ENCODE peak calls at places on chromosome 2, in seven cellular contexts. B is fibroblast of mammary gland, S is spleen, X is transverse colon, K is upper lobe of left lung, Q is AG04450, P is ovary. N is an unnamed sample.

GRCh38 chr2:176516051-176516601 is 246.9 kb downstream of the MTX2 start:
- DNase-seq in B (no peak), S (no peak), X (no peak), K (no peak), Q (no peak), P (no peak), N (no peak)

GRCh38 chr2:71923887-71924533 is 223.7 kb downstream of the CYP26B1 start:
- DNase-seq in B (peak), S (no peak), X (peak), K (no peak), Q (peak), P (peak), N (no peak)

GRCh38 chr2:33153008-33153407 is 206.3 kb downstream of the LTBP1 start:
- DNase-seq in B (peak), S (no peak), X (no peak), K (no peak), Q (no peak), P (no peak), N (peak)

GRCh38 chr2:69490486-69490885 is 53.3 kb upstream of the NFU1 start:
- DNase-seq in B (no peak), S (no peak), X (no peak), K (no peak), Q (no peak), P (no peak), N (no peak)

GRCh38 chr2:229071292-229071976 is 199.7 kb downstream of the PID1 start:
- DNase-seq in B (peak), S (no peak), X (no peak), K (no peak), Q (no peak), P (no peak), N (peak)

GRCh38 chr2:121220995-121221394 is 64.0 kb downstream of the TFCP2L1 start:
- DNase-seq in B (peak), S (no peak), X (no peak), K (no peak), Q (no peak), P (no peak), N (peak)

GRCh38 chr2:161576421-161576820 is 47.8 kb upstream of the SLC4A10 start:
- DNase-seq in B (peak), S (no peak), X (no peak), K (no peak), Q (no peak), P (no peak), N (no peak)

GRCh38 chr2:4914551-4914950 is 777.6 kb upstream of the SOX11 start:
- DNase-seq in B (peak), S (no peak), X (no peak), K (no peak), Q (no peak), P (no peak), N (no peak)

GRCh38 chr2:8089596-8089995 is 592.3 kb upstream of the ID2 start:
- DNase-seq in B (peak), S (no peak), X (no peak), K (no peak), Q (peak), P (no peak), N (peak)

GRCh38 chr2:20567159-20567925 is 83.6 kb downstream of the HS1BP3 start:
- DNase-seq in B (no peak), S (no peak), X (no peak), K (no peak), Q (no peak), P (no peak), N (no peak)

GRCh38 chr2:149645391-149645790 is 57.8 kb upstream of the MMADHC start:
- DNase-seq in B (peak), S (no peak), X (no peak), K (no peak), Q (no peak), P (no peak), N (peak)

GRCh38 chr2:14633451-14634211 is 1.1 kb downstream of the LRATD1 start:
- DNase-seq in B (no peak), S (no peak), X (peak), K (peak), Q (no peak), P (peak), N (peak)

GRCh38 chr2:237774811-237775553 is 23.6 kb upstream of the RBM44 start:
- DNase-seq in B (peak), S (no peak), X (peak), K (peak), Q (no peak), P (no peak), N (peak)

GRCh38 chr2:120809151-120809550 is 73.5 kb downstream of the GLI2 start:
- DNase-seq in B (no peak), S (no peak), X (no peak), K (no peak), Q (no peak), P (no peak), N (no peak)

GRCh38 chr2:108920686-108921085 is 68.3 kb downstream of the EDAR start:
- DNase-seq in B (no peak), S (no peak), X (no peak), K (no peak), Q (no peak), P (no peak), N (no peak)

GRCh38 chr2:157336137-157336721 is 10.6 kb upstream of the ERMN start:
- DNase-seq in B (peak), S (no peak), X (peak), K (no peak), Q (no peak), P (no peak), N (peak)

GRCh38 chr2:65146067-65146466 is 16.2 kb upstream of the RAB1A start:
- DNase-seq in B (no peak), S (no peak), X (no peak), K (no peak), Q (no peak), P (no peak), N (no peak)

GRCh38 chr2:65137197-65137780 is 7.4 kb upstream of the RAB1A start:
- DNase-seq in B (no peak), S (no peak), X (no peak), K (no peak), Q (no peak), P (no peak), N (no peak)

GRCh38 chr2:65144571-65144970 is 14.7 kb upstream of the RAB1A start:
- DNase-seq in B (no peak), S (no peak), X (no peak), K (no peak), Q (no peak), P (no peak), N (no peak)

GRCh38 chr2:65142515-65142914 is 12.6 kb upstream of the RAB1A start:
- DNase-seq in B (peak), S (no peak), X (no peak), K (no peak), Q (no peak), P (no peak), N (peak)
- TF ChIP-seq CTCF in B (peak), S (no peak), X (no peak), K (no peak), Q (no peak), P (no peak), N (peak)

DNA sequence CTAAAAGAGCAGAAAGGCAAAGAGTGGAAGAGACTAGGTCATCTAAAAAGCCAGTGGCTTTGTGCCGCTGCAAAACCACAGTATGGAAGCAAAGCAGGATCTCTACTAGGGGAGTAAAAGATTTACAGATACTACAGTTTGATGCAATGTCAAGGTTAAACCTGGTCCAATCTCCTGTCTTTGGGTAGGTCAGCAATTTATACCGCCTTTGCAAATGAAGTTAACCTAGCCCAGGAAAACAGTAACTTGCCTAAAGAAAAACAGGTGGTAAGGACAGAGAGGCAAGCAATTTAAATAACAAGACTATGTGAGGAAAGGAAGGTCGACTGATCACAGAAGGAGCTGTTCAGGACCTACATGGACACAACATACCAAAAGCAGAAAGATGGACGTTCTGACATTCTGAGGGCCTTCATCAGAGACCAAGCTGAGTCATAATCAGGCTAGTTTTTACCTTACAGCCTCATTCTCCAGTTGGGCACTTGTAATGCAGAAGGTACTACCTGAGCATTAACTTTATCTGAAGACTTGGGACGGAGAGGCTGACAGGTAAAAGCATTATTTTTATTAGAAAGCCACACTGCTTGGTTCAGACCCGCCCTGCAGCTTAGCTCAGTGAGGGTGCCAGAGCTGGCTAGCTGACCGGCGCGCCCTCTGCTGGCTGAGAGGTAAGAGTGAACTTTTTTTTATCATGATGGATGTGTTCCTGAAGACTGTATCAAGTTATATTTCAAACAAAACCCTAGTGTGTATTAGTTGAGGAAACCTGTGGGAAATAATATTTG is 15.9 kb downstream of the CDKL4 start:
- DNase-seq in B (peak), S (peak), X (peak), K (peak), Q (peak), P (peak), N (peak)
- H3K4me3 ChIP-seq in B (no peak), S (no peak), X (no peak), K (no peak), Q (no peak), P (no peak), N (peak)

GRCh38 chr2:151927501-151928221 is 99.4 kb upstream of the ARL5A start:
- DNase-seq in B (no peak), S (no peak), X (no peak), K (no peak), Q (no peak), P (no peak), N (no peak)

GRCh38 chr2:151930042-151930441 is 101.8 kb upstream of the ARL5A start:
- DNase-seq in B (no peak), S (no peak), X (no peak), K (no peak), Q (no peak), P (no peak), N (no peak)

GRCh38 chr2:151931030-151931611 is 102.9 kb upstream of the ARL5A start:
- DNase-seq in B (no peak), S (no peak), X (no peak), K (no peak), Q (no peak), P (no peak), N (no peak)

GRCh38 chr2:151928380-151928779 is 100.2 kb upstream of the ARL5A start:
- DNase-seq in B (peak), S (no peak), X (no peak), K (no peak), Q (no peak), P (no peak), N (no peak)

DNA sequence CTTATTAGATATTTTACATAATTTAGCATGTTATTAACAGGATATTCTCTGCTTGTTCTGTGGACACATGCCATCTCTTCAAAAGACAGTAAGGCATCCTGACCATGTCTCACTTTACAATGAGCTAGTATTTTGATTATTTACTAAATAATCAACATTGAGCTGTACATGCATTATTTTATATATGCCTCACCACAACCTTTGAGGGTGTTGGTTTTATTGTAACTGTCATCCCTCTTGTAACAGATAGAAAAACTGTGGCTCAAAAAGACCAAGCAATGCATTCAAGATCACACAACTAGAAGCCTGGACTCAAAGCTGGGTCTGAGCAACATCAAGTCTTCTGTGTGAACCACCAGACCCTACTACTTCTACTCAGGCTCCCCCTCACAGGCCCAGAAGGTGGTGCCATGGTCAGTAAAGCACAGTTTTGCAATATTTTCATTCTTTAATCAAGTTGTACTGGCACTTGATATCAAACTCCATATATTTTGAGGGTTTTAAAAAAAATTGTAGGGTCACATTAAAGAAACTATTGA is 105.1 kb upstream of the ARL5A start:
- DNase-seq in B (no peak), S (no peak), X (no peak), K (no peak), Q (no peak), P (no peak), N (no peak)
- TF ChIP-seq CTCF in B (no peak), S (no peak), X (no peak), K (no peak), Q (no peak), P (no peak), N (no peak)

GRCh38 chr2:239712755-239713154 is 311.9 kb upstream of the HDAC4 start:
- DNase-seq in B (no peak), S (no peak), X (no peak), K (no peak), Q (no peak), P (no peak), N (no peak)

GRCh38 chr2:239711911-239712570 is 311.2 kb upstream of the HDAC4 start:
- DNase-seq in B (no peak), S (peak), X (no peak), K (peak), Q (no peak), P (no peak), N (no peak)

GRCh38 chr2:239714116-239714515 is 311.0 kb downstream of the NDUFA10 start:
- DNase-seq in B (no peak), S (peak), X (no peak), K (no peak), Q (no peak), P (no peak), N (no peak)

GRCh38 chr2:239715202-239715601 is 309.9 kb downstream of the NDUFA10 start:
- DNase-seq in B (no peak), S (peak), X (no peak), K (peak), Q (no peak), P (no peak), N (no peak)

DNA sequence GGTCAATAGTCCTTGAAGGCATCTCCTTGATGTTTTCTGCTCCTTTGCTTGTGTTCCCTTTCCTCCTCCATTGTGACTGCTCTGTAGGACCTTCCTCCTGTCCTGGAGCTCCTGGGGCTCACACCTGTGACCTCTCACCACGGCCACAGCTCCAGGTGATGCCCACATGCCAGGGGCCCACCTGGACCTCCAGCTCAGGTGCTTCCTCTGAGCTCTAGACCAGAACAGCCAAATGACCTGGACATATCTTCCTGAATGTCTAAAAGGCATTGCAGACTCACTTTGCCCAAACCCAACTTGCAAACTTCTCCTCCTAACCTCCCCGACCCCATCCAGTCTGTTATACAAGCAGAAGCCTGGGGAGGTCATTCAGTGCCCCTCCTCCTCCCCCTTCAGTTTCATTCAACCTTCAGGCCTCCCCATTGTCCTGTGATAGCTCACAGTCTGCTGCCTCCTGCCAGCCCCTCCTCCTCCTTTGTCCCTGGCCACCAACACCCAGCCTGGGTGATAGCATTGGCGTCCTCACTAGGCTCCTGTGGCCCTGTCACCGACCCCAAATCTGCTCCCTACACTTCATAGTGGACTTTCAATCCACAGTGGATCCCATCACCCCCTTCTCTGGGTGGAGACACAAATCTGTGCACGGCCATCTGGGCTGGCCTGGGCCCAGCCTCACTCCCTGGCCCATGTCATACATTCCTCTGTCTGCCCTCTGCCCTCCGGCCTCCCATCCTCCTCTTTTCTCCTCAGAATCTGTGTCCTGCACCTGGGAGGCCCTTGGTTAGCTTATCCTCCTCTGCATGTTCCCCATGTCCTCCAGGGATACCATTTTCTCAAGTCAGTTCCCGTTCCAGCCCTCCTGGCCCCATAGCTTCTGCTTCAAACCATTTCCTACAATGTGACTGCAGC is 310.4 kb upstream of the HDAC4 start:
- DNase-seq in B (no peak), S (peak), X (no peak), K (no peak), Q (no peak), P (no peak), N (no peak)
- H3K4me3 ChIP-seq in B (no peak), S (no peak), X (no peak), K (no peak), Q (no peak), P (no peak), N (no peak)

GRCh38 chr2:231463698-231464575 is at the start of gene NCL:
- DNase-seq in B (peak), S (peak), X (peak), K (peak), Q (peak), P (peak), N (peak)
- TF ChIP-seq CTCF in B (no peak), S (no peak), X (no peak), K (no peak), Q (no peak), P (peak), N (no peak)

GRCh38 chr2:104434966-104435365 is 418.9 kb upstream of the POU3F3 start:
- DNase-seq in B (no peak), S (no peak), X (no peak), K (no peak), Q (no peak), P (no peak), N (no peak)
- H3K4me3 ChIP-seq in B (no peak), S (no peak), X (no peak), K (no peak), Q (no peak), P (no peak), N (no peak)

GRCh38 chr2:239949537-239949936 is 75.6 kb downstream of the NDUFA10 start:
- DNase-seq in B (no peak), S (no peak), X (no peak), K (no peak), Q (no peak), P (peak), N (no peak)
- TF ChIP-seq CTCF in B (no peak), S (no peak), X (no peak), K (no peak), Q (no peak), P (no peak), N (no peak)

GRCh38 chr2:219251656-219252055 is 1.4 kb upstream of the TUBA4B start:
- DNase-seq in B (no peak), S (no peak), X (no peak), K (no peak), Q (no peak), P (no peak), N (no peak)
- H3K4me3 ChIP-seq in B (no peak), S (peak), X (no peak), K (peak), Q (no peak), P (no peak), N (no peak)

GRCh38 chr2:239276813-239277193 is 124.0 kb downstream of the HDAC4 start:
- DNase-seq in B (no peak), S (peak), X (no peak), K (no peak), Q (no peak), P (no peak), N (no peak)
- TF ChIP-seq CTCF in B (peak), S (no peak), X (peak), K (no peak), Q (peak), P (no peak), N (no peak)